ENCODE peak calls at places on chromosomes 3 and 15, in six cellular contexts. B is astrocyte; R is CD4-positive, alpha-beta memory T cell; M is psoas muscle; A is body of pancreas; G is colonic mucosa. X is an unnamed sample. For H3K4me1, the result is how much of the 10 kb centered on the place peaks cover.

GRCh38 chr3:37812497-37812896 is 49.2 kb upstream of the CTDSPL start:
- DNase-seq in M (no peak), R (no peak), B (no peak), G (peak), A (peak), X (no peak)

GRCh38 chr3:153830552-153830951 is 290.6 kb upstream of the ARHGEF26 start:
- DNase-seq in M (no peak), B (no peak), G (no peak), A (no peak), R (no peak), X (no peak)

GRCh38 chr3:168213920-168214319 is 118.2 kb upstream of the GOLIM4 start:
- DNase-seq in A (no peak), G (no peak), B (no peak), M (no peak), R (no peak), X (no peak)

GRCh38 chr15:40075298-40076044 is 33.2 kb downstream of the BMF start:
- DNase-seq in G (no peak), M (no peak), R (no peak), B (no peak), A (peak), X (no peak)

GRCh38 chr15:59247364-59247763 is 40.7 kb downstream of the LDHAL6B start:
- DNase-seq in M (peak), G (peak), B (peak), R (peak), A (peak), X (peak)

GRCh38 chr15:29750754-29751153 is 71.5 kb downstream of the TJP1 start:
- DNase-seq in R (no peak), B (no peak), A (no peak), G (no peak), M (no peak), X (no peak)

GRCh38 chr15:93037341-93038063 is 51.5 kb downstream of the RGMA start:
- DNase-seq in B (peak), M (peak), A (peak), G (no peak), R (no peak), X (peak)

GRCh38 chr3:72405943-72406585 is 442.2 kb downstream of the SHQ1 start:
- DNase-seq in G (no peak), B (no peak), R (no peak), M (no peak), A (peak), X (no peak)

GRCh38 chr3:171970301-171970788 is 69.0 kb upstream of the FNDC3B start:
- DNase-seq in R (no peak), G (no peak), B (peak), M (no peak), A (no peak), X (no peak)

GRCh38 chr3:127479449-127479848 is 111.1 kb downstream of the TPRA1 start:
- DNase-seq in R (no peak), B (no peak), G (no peak), A (no peak), M (peak), X (peak)

GRCh38 chr3:141834296-141834695 is 42.1 kb upstream of the ATP1B3 start:
- DNase-seq in B (no peak), A (no peak), M (no peak), R (no peak), G (no peak), X (no peak)

GRCh38 chr15:52678036-52678467 is 1.1 kb downstream of the ATOSA start:
- DNase-seq in M (peak), R (peak), B (peak), A (peak), G (peak), X (peak)

GRCh38 chr15:98442379-98442833 is 205.9 kb upstream of the IGF1R start:
- DNase-seq in M (no peak), B (peak), R (peak), G (peak), A (peak), X (peak)

GRCh38 chr15:68781766-68782588 is 38.7 kb downstream of the ANP32A start:
- DNase-seq in B (no peak), A (no peak), R (no peak), G (peak), M (peak), X (no peak)

GRCh38 chr3:97658670-97659285 is 105.8 kb upstream of the ARL6 start:
- DNase-seq in R (no peak), G (no peak), M (no peak), A (no peak), B (no peak), X (peak)

GRCh38 chr3:192817053-192817452 is 89.7 kb upstream of the FGF12 start:
- DNase-seq in R (no peak), M (no peak), A (no peak), G (no peak), B (peak), X (no peak)

GRCh38 chr3:48694610-48695051 is 8.9 kb upstream of the NCKIPSD start:
- DNase-seq in M (peak), G (peak), A (peak), R (no peak), B (peak), X (peak)

GRCh38 chr15:39051931-39052705 is 487.5 kb upstream of the RASGRP1 start:
- DNase-seq in B (no peak), M (no peak), G (no peak), R (no peak), A (no peak), X (no peak)

GRCh38 chr15:49916998-49917397 is 202.0 kb downstream of the ATP8B4 start:
- DNase-seq in M (no peak), G (no peak), R (no peak), B (no peak), A (no peak), X (no peak)

GRCh38 chr15:41948499-41948898 is 23.9 kb downstream of the EHD4 start:
- DNase-seq in G (no peak), R (no peak), A (no peak), B (no peak), M (peak), X (no peak)
- H3K4me1 ChIP-seq in G (under half), R (under half), A (half or more), B (under half), M (under half), X (under half)

GRCh38 chr3:194031349-194031748 is 104.6 kb upstream of the HES1 start:
- DNase-seq in M (no peak), A (no peak), G (no peak), R (no peak), B (no peak), X (no peak)

GRCh38 chr3:194030372-194030771 is 105.6 kb upstream of the HES1 start:
- DNase-seq in M (no peak), A (peak), R (no peak), B (no peak), G (peak), X (no peak)

GRCh38 chr3:194034556-194035336 is 101.2 kb upstream of the HES1 start:
- DNase-seq in G (peak), A (no peak), M (no peak), B (no peak), R (no peak), X (no peak)

GRCh38 chr3:194031867-194032635 is 103.9 kb upstream of the HES1 start:
- DNase-seq in R (no peak), A (peak), G (peak), M (no peak), B (peak), X (no peak)

DNA sequence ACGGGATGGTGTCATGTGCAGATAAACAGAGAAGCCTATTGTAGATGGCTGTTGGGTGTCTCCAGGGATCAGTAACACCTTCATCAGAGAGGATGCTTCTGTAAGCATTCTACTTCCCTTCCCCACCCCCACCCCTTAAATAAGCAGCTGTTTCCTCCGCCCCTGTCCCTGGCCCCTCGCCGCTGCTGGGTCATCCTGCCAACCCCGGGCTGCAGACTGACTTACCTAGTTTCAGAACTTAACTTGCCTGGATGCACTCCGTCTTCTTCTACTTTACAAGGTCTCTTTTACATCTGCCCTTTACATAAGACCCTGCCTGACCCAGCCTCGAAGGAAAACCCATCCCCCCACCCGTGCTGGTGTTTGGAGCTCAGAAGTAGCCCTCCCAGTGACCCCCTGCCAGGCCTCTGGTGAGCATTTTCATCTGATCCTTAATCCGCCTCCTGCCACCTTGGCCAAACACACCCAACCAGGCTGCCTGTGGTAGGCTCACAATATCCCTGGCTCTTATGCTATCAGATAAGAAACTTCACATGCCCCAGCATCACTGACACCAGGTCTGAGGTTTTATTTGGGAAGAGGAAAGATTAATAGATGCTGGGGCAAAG is 103.0 kb upstream of the HES1 start:
- DNase-seq in B (no peak), A (no peak), M (no peak), G (no peak), R (no peak), X (no peak)
- H3K4me1 ChIP-seq in B (under half), A (under half), M (under half), G (under half), R (under half), X (under half)

GRCh38 chr3:75001330-75001729 is 386.9 kb upstream of the CNTN3 start:
- DNase-seq in R (no peak), B (no peak), M (no peak), G (no peak), A (no peak), X (peak)
- H3K4me1 ChIP-seq in R (under half), B (under half), M (under half), G (under half), A (under half), X (under half)

GRCh38 chr3:15295506-15295905 is 36.9 kb downstream of the SH3BP5 start:
- DNase-seq in G (no peak), R (no peak), A (no peak), M (no peak), B (peak), X (no peak)
- H3K4me1 ChIP-seq in G (under half), R (half or more), A (under half), M (under half), B (under half), X (under half)

GRCh38 chr3:156687023-156687422 is 12.6 kb downstream of the TIPARP start:
- DNase-seq in M (no peak), A (no peak), R (no peak), B (no peak), G (no peak), X (no peak)
- H3K4me1 ChIP-seq in M (half or more), A (half or more), R (half or more), B (under half), G (under half), X (half or more)

DNA sequence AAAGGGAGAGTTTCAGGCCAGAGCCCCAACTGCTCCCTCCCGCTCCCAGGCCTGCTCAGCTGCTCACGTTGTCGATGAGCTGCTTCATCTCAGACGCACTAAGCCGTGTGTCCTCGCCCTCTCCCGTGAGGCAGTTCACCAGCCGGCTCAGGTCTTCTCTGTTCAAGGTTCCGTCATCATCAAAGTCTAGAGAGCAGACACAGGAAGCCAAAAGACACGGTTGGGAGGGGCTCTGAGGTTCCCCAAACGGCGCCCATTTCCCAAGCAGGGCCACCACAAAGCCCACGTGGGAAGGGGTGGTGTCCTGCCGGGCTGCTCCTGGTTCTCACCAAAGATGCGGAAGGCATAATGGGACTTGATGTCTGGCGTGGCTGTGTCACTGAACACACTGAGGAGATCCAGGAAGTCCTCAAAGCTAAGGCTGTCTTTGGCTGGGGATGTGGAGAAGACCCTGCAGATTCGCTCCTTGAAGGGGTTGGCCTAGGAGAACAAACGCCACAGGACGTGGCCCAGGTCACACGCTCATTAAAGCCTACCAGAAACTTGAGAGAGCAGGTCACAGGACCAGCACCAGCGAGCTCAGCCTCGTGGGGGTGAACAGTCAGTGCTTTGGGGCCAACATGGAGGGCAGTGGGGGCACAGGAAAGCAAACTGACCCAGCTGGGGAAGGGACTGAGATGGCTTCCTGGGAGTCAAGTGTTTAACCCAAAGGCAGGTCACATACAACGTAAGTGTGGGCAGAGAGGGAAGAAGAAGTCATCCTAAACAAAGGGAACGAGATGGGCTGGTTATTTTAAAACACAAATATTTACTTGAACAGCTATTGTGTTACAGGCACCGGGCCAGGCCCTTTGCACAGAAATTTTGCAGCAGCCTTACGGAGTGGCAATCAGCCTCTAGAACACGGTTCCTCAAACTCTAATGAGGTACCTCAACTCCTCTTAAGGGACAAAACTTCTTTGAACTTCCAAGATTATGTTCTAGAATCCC is 2.4 kb downstream of the CIB1 start:
- DNase-seq in G (no peak), B (no peak), M (no peak), A (peak), R (peak), X (no peak)
- H3K4me1 ChIP-seq in G (under half), B (under half), M (under half), A (half or more), R (half or more), X (under half)

X was measured in SK-N-SH.